ENCODE peak calls at places on chromosomes 5 and 9, in four cellular contexts. H is activated CD4-positive, alpha-beta T cell treated with anti-CD3 and anti-CD28 coated beads, Interleukin-2, amount 10 ng/mL, durations not matched to agents 7 days and 5 days; A is hypothalamus; T is left cardiac atrium. R is an unnamed sample.

GRCh38 chr9:109771084-109771483 is 8.9 kb upstream of the PALM2AKAP2 start:
- DNase-seq in H (no peak), T (no peak), A (no peak), R (no peak)

GRCh38 chr5:167871091-167871490 is 420.4 kb upstream of the WWC1 start:
- DNase-seq in H (no peak), A (no peak), T (no peak), R (no peak)

GRCh38 chr9:90826326-90827020 is 24.9 kb downstream of the SYK start:
- DNase-seq in T (no peak), H (no peak), A (no peak), R (no peak)

GRCh38 chr9:82993856-82994605 is 68.9 kb downstream of the RASEF start:
- DNase-seq in T (no peak), H (no peak), A (no peak), R (no peak)

GRCh38 chr9:133837644-133838597 is 99.8 kb upstream of the SARDH start:
- DNase-seq in A (no peak), H (no peak), T (no peak), R (no peak)

GRCh38 chr9:88835038-88835466 is 156.2 kb upstream of the S1PR3 start:
- DNase-seq in T (no peak), A (no peak), H (peak), R (no peak)

GRCh38 chr5:43851741-43852140 is 248.8 kb downstream of the NNT start:
- DNase-seq in A (no peak), T (no peak), H (no peak), R (no peak)

GRCh38 chr5:179918742-179919486 is 11.2 kb upstream of the TBC1D9B start:
- DNase-seq in A (no peak), T (no peak), H (no peak), R (no peak)

GRCh38 chr9:70549926-70550325 is 135.5 kb upstream of the KLF9 start:
- DNase-seq in H (no peak), A (no peak), T (no peak), R (no peak)

GRCh38 chr5:154456540-154456939 is 10.7 kb downstream of the SAP30L start:
- DNase-seq in H (no peak), A (no peak), T (no peak), R (no peak)

GRCh38 chr5:119287547-119288073 is 68.2 kb upstream of the TNFAIP8 start:
- DNase-seq in T (no peak), H (peak), A (no peak), R (no peak)

GRCh38 chr9:35859310-35859994 is 10.7 kb downstream of the OR13J1 start:
- DNase-seq in T (no peak), H (no peak), A (no peak), R (no peak)

GRCh38 chr5:68565427-68565826 is 349.9 kb downstream of the PIK3R1 start:
- DNase-seq in A (no peak), H (no peak), T (no peak), R (no peak)

GRCh38 chr9:92160786-92161185 is 45.6 kb upstream of the SPTLC1 start:
- DNase-seq in H (no peak), A (no peak), T (no peak), R (no peak)

GRCh38 chr9:114238919-114239879 is 83.7 kb upstream of the ORM1 start:
- DNase-seq in A (no peak), H (no peak), T (peak), R (peak)

R was measured in head of caudate nucleus.